ENCODE peak calls at places on chromosomes 1 and 21, in six cellular contexts. U is EL, B is HuH-7, P is small intestine, R is MM.1S, F is ACHN. J is an unnamed sample.

GRCh38 chr1:43056981-43057391 is 98.3 kb upstream of the SLC2A1 start:
- DNase-seq in U (peak), B (no peak), P (no peak), R (no peak), F (no peak), J (no peak)

GRCh38 chr1:165605246-165605645 is 25.8 kb upstream of the MGST3 start:
- DNase-seq in U (no peak), B (no peak), P (no peak), R (no peak), F (no peak), J (no peak)

GRCh38 chr1:203678943-203679661 is 52.5 kb downstream of the ATP2B4 start:
- DNase-seq in U (no peak), B (no peak), P (no peak), R (no peak), F (no peak), J (no peak)

GRCh38 chr1:170114916-170115315 is 30.8 kb upstream of the NTMT2 start:
- DNase-seq in U (peak), B (peak), P (no peak), R (peak), F (peak), J (peak)

GRCh38 chr1:59013276-59013927 is 229.6 kb upstream of the JUN start:
- DNase-seq in U (peak), B (peak), P (peak), R (peak), F (peak), J (peak)

GRCh38 chr1:157073944-157074685 is 25.5 kb downstream of the ETV3L start:
- DNase-seq in U (peak), B (peak), P (peak), R (peak), F (peak), J (peak)

GRCh38 chr1:110237406-110238152 is 27.5 kb downstream of the KCNC4 start:
- DNase-seq in U (no peak), B (no peak), P (no peak), R (no peak), F (no peak), J (peak)

GRCh38 chr1:51840182-51840581 is 38.3 kb downstream of the NRDC start:
- DNase-seq in U (no peak), B (no peak), P (no peak), R (no peak), F (no peak), J (no peak)

GRCh38 chr1:114341886-114342285 is 169.1 kb downstream of the TRIM33 start:
- DNase-seq in U (no peak), B (no peak), P (no peak), R (no peak), F (no peak), J (no peak)

GRCh38 chr1:153447498-153448170 is 12.8 kb downstream of the S100A7 start:
- DNase-seq in U (peak), B (no peak), P (no peak), R (no peak), F (peak), J (no peak)

GRCh38 chr1:7905262-7905661 is 35.4 kb downstream of the TNFRSF9 start:
- DNase-seq in U (no peak), B (no peak), P (no peak), R (no peak), F (no peak), J (no peak)

GRCh38 chr1:31183126-31183525 is 56.6 kb downstream of the NKAIN1 start:
- DNase-seq in U (no peak), B (no peak), P (no peak), R (no peak), F (no peak), J (no peak)

GRCh38 chr1:113940365-113941244 is 11.5 kb downstream of the HIPK1 start:
- DNase-seq in U (no peak), B (no peak), P (no peak), R (peak), F (no peak), J (peak)

GRCh38 chr21:31201548-31201947 is 142.5 kb downstream of the TIAM1 start:
- DNase-seq in U (no peak), B (no peak), P (no peak), R (no peak), F (no peak), J (peak)

GRCh38 chr1:201877877-201878339 is 10.8 kb upstream of the SHISA4 start:
- DNase-seq in U (peak), B (peak), P (peak), R (peak), F (peak), J (peak)

GRCh38 chr21:45864436-45864835 is 117.1 kb upstream of the COL6A1 start:
- DNase-seq in U (peak), B (no peak), P (no peak), R (no peak), F (no peak), J (no peak)

GRCh38 chr1:201763439-201764140 is 65.4 kb upstream of the IPO9 start:
- DNase-seq in U (peak), B (no peak), P (no peak), R (peak), F (no peak), J (no peak)

GRCh38 chr1:50981741-50982140 is 11.7 kb downstream of the CDKN2C start:
- DNase-seq in U (peak), B (no peak), P (no peak), R (no peak), F (peak), J (no peak)

GRCh38 chr1:52477876-52478275 is 73.5 kb downstream of the PRPF38A start:
- DNase-seq in U (no peak), B (no peak), P (no peak), R (no peak), F (no peak), J (no peak)

GRCh38 chr1:112285311-112285710 is 110.7 kb upstream of the CTTNBP2NL start:
- DNase-seq in U (no peak), B (no peak), P (no peak), R (no peak), F (no peak), J (no peak)

GRCh38 chr21:32414579-32415358 is 2.3 kb downstream of the EVA1C start:
- DNase-seq in U (peak), B (no peak), P (no peak), R (no peak), F (no peak), J (no peak)

GRCh38 chr1:212791676-212792395 is at the start of the genes NSL1 and TATDN3:
- DNase-seq in U (peak), B (peak), P (peak), R (peak), F (peak), J (peak)

GRCh38 chr1:195005338-195005737 is 1602.9 kb downstream of the KCNT2 start:
- DNase-seq in U (no peak), B (peak), P (no peak), R (no peak), F (no peak), J (no peak)

GRCh38 chr1:99727575-99728190 is 38.8 kb downstream of the FRRS1 start:
- DNase-seq in U (peak), B (no peak), P (no peak), R (no peak), F (peak), J (no peak)

GRCh38 chr21:42245348-42246185 is 26.6 kb downstream of the ABCG1 start:
- DNase-seq in U (no peak), B (no peak), P (no peak), R (no peak), F (no peak), J (no peak)

GRCh38 chr1:29569971-29570634 is 333.8 kb downstream of the PTPRU start:
- DNase-seq in U (peak), B (no peak), P (no peak), R (no peak), F (peak), J (no peak)

GRCh38 chr21:33644383-33645074 is 2.2 kb downstream of the ITSN1 start:
- DNase-seq in U (peak), B (no peak), P (peak), R (no peak), F (no peak), J (no peak)

GRCh38 chr1:18384059-18384458 is 96.7 kb upstream of the KLHDC7A start:
- DNase-seq in U (no peak), B (no peak), P (no peak), R (no peak), F (no peak), J (no peak)

GRCh38 chr1:94121411-94121821 is 468 bp upstream of the ABCA4 start:
- DNase-seq in U (no peak), B (no peak), P (no peak), R (no peak), F (no peak), J (no peak)

GRCh38 chr1:154758346-154758745 is 111.7 kb downstream of the KCNN3 start:
- DNase-seq in U (no peak), B (no peak), P (no peak), R (no peak), F (no peak), J (no peak)

GRCh38 chr1:234643850-234644134 is 33.8 kb upstream of the IRF2BP2 start:
- DNase-seq in U (no peak), B (no peak), P (no peak), R (no peak), F (no peak), J (no peak)

GRCh38 chr1:185846672-185847440 is 112.7 kb downstream of the HMCN1 start:
- DNase-seq in U (peak), B (no peak), P (no peak), R (no peak), F (no peak), J (no peak)

GRCh38 chr1:211951856-211952255 is 83.5 kb downstream of the INTS7 start:
- DNase-seq in U (peak), B (no peak), P (peak), R (peak), F (peak), J (peak)